ENCODE peak calls at places on chromosomes 12 and 14, in four cellular contexts. One of them, this sample, is unnamed.

GRCh38 chr12:108745641-108746040 is 14.3 kb upstream of the CORO1C start:
- DNase-seq in CD4-positive, alpha-beta T cell: no peak
- DNase-seq in IMR-90: no peak
- DNase-seq in dorsolateral prefrontal cortex: no peak
- DNase-seq in this sample: no peak

GRCh38 chr12:82952946-82953345 is 266.2 kb downstream of the TMTC2 start:
- DNase-seq in CD4-positive, alpha-beta T cell: no peak
- DNase-seq in IMR-90: no peak
- DNase-seq in dorsolateral prefrontal cortex: no peak
- DNase-seq in this sample: no peak

GRCh38 chr12:63766498-63766897 is 13.2 kb upstream of the RXYLT1 start:
- DNase-seq in IMR-90: no peak
- DNase-seq in CD4-positive, alpha-beta T cell: no peak
- DNase-seq in dorsolateral prefrontal cortex: no peak
- DNase-seq in this sample: peak

GRCh38 chr14:100539766-100540140 is 47.5 kb downstream of the BEGAIN start:
- DNase-seq in IMR-90: no peak
- DNase-seq in dorsolateral prefrontal cortex: no peak
- DNase-seq in CD4-positive, alpha-beta T cell: no peak
- DNase-seq in this sample: no peak

GRCh38 chr12:112191201-112191600 is 65.8 kb downstream of the TRAFD1 start:
- DNase-seq in CD4-positive, alpha-beta T cell: no peak
- DNase-seq in IMR-90: no peak
- DNase-seq in dorsolateral prefrontal cortex: no peak
- DNase-seq in this sample: no peak

GRCh38 chr14:90354551-90355298 is 23.0 kb upstream of the NRDE2 start:
- DNase-seq in CD4-positive, alpha-beta T cell: no peak
- DNase-seq in dorsolateral prefrontal cortex: no peak
- DNase-seq in IMR-90: no peak
- DNase-seq in this sample: peak

GRCh38 chr14:104795781-104796681 is 483 bp upstream of the AKT1 start:
- DNase-seq in dorsolateral prefrontal cortex: no peak
- DNase-seq in IMR-90: no peak
- DNase-seq in CD4-positive, alpha-beta T cell: peak
- DNase-seq in this sample: no peak

GRCh38 chr12:107547421-107547820 is 138.2 kb upstream of the PWP1 start:
- DNase-seq in CD4-positive, alpha-beta T cell: no peak
- DNase-seq in dorsolateral prefrontal cortex: no peak
- DNase-seq in IMR-90: no peak
- DNase-seq in this sample: no peak

GRCh38 chr12:40439771-40440492 is 215.1 kb downstream of the LRRK2 start:
- DNase-seq in CD4-positive, alpha-beta T cell: no peak
- DNase-seq in dorsolateral prefrontal cortex: no peak
- DNase-seq in IMR-90: no peak
- DNase-seq in this sample: no peak

GRCh38 chr12:49983892-49984291 is 11.1 kb downstream of the AQP6 start:
- DNase-seq in dorsolateral prefrontal cortex: no peak
- DNase-seq in IMR-90: peak
- DNase-seq in CD4-positive, alpha-beta T cell: no peak
- DNase-seq in this sample: peak

GRCh38 chr12:57754411-57755193 is at the start of gene MARCHF9:
- DNase-seq in IMR-90: no peak
- DNase-seq in CD4-positive, alpha-beta T cell: peak
- DNase-seq in dorsolateral prefrontal cortex: no peak
- DNase-seq in this sample: no peak

GRCh38 chr14:34014936-34015335 is 64.1 kb upstream of the EGLN3 start:
- DNase-seq in dorsolateral prefrontal cortex: no peak
- DNase-seq in CD4-positive, alpha-beta T cell: no peak
- DNase-seq in IMR-90: no peak
- DNase-seq in this sample: no peak

GRCh38 chr14:100155049-100155621 is 4.3 kb downstream of the DEGS2 start:
- DNase-seq in CD4-positive, alpha-beta T cell: no peak
- DNase-seq in IMR-90: no peak
- DNase-seq in dorsolateral prefrontal cortex: no peak
- DNase-seq in this sample: no peak

GRCh38 chr14:37197421-37198272 is at the start of gene MIPOL1:
- DNase-seq in IMR-90: peak
- DNase-seq in CD4-positive, alpha-beta T cell: no peak
- DNase-seq in dorsolateral prefrontal cortex: peak
- DNase-seq in this sample: peak

GRCh38 chr12:10304161-10304574 is 3.5 kb upstream of the KLRD1 start:
- DNase-seq in CD4-positive, alpha-beta T cell: no peak
- DNase-seq in dorsolateral prefrontal cortex: no peak
- DNase-seq in IMR-90: peak
- DNase-seq in this sample: peak

GRCh38 chr14:94485944-94486841 is 10.2 kb upstream of the SERPINA9 start:
- DNase-seq in CD4-positive, alpha-beta T cell: peak
- DNase-seq in IMR-90: peak
- DNase-seq in dorsolateral prefrontal cortex: no peak
- DNase-seq in this sample: peak

GRCh38 chr12:122681814-122682213 is 21.3 kb downstream of the HCAR2 start:
- DNase-seq in CD4-positive, alpha-beta T cell: no peak
- DNase-seq in IMR-90: peak
- DNase-seq in dorsolateral prefrontal cortex: no peak
- DNase-seq in this sample: peak

GRCh38 chr12:71865166-71865713 is 25.7 kb downstream of the TBC1D15 start:
- DNase-seq in dorsolateral prefrontal cortex: no peak
- DNase-seq in CD4-positive, alpha-beta T cell: no peak
- DNase-seq in IMR-90: peak
- DNase-seq in this sample: peak

GRCh38 chr12:92253301-92253700 is 107.7 kb upstream of the BTG1 start:
- DNase-seq in dorsolateral prefrontal cortex: no peak
- DNase-seq in IMR-90: peak
- DNase-seq in CD4-positive, alpha-beta T cell: no peak
- DNase-seq in this sample: no peak

GRCh38 chr12:6039894-6040601 is 84.4 kb downstream of the VWF start:
- DNase-seq in dorsolateral prefrontal cortex: peak
- DNase-seq in CD4-positive, alpha-beta T cell: no peak
- DNase-seq in IMR-90: peak
- DNase-seq in this sample: peak

GRCh38 chr12:106205208-106206069 is 42.4 kb downstream of the CKAP4 start:
- DNase-seq in CD4-positive, alpha-beta T cell: no peak
- DNase-seq in IMR-90: no peak
- DNase-seq in dorsolateral prefrontal cortex: no peak
- DNase-seq in this sample: no peak

GRCh38 chr12:541676-542289 is 82.0 kb downstream of the B4GALNT3 start:
- DNase-seq in CD4-positive, alpha-beta T cell: no peak
- DNase-seq in dorsolateral prefrontal cortex: no peak
- DNase-seq in IMR-90: no peak
- DNase-seq in this sample: no peak

GRCh38 chr12:53050426-53051057 is 677 bp downstream of the TNS2 start:
- DNase-seq in CD4-positive, alpha-beta T cell: no peak
- DNase-seq in dorsolateral prefrontal cortex: no peak
- DNase-seq in IMR-90: no peak
- DNase-seq in this sample: no peak

GRCh38 chr12:45268672-45269406 is 52.9 kb downstream of the ANO6 start:
- DNase-seq in CD4-positive, alpha-beta T cell: no peak
- DNase-seq in IMR-90: peak
- DNase-seq in dorsolateral prefrontal cortex: no peak
- DNase-seq in this sample: peak

GRCh38 chr12:91931110-91931509 is 214.5 kb downstream of the BTG1 start:
- DNase-seq in dorsolateral prefrontal cortex: no peak
- DNase-seq in CD4-positive, alpha-beta T cell: no peak
- DNase-seq in IMR-90: no peak
- DNase-seq in this sample: peak

DNA sequence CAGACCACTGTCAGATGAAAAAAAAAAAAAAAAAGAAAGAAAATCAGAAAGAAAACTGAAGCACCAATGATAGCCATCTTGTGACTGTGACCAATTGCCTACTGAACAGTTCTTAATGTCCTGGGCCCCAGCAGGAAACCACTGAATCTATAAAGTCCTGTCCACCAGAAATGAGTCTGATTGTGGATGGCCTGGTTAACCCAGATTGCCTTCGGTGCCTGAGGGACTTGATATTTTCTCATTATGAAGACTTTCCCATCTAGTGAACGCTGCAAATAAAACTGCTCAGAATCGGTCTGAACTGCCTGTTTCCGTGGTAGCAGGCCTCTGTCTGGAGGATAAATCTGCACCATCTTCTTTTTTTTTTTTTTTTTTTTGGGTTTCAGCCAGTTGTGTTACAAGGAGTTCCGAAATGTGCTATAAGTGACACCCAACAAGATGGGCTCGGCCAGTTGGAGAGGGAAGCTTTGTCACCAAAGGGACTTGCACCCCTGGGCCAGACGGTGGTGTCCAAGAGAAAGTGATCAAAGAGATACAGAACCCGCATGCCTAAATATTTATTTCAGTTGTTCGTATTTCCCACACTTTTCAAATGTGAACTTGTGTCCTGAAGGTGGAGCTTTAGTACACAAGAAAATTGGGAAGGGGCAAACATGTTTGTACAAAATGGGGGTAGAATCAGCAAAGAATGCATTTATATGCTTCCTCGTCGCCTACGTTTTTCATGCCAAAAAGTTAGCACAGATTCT is 3.0 kb upstream of the PLXNC1 start:
- DNase-seq in dorsolateral prefrontal cortex: peak
- DNase-seq in IMR-90: peak
- DNase-seq in CD4-positive, alpha-beta T cell: no peak
- DNase-seq in this sample: peak
- TF ChIP-seq CTCF in dorsolateral prefrontal cortex: peak
- TF ChIP-seq CTCF in IMR-90: peak
- TF ChIP-seq CTCF in CD4-positive, alpha-beta T cell: no peak
- TF ChIP-seq CTCF in this sample: peak

DNA sequence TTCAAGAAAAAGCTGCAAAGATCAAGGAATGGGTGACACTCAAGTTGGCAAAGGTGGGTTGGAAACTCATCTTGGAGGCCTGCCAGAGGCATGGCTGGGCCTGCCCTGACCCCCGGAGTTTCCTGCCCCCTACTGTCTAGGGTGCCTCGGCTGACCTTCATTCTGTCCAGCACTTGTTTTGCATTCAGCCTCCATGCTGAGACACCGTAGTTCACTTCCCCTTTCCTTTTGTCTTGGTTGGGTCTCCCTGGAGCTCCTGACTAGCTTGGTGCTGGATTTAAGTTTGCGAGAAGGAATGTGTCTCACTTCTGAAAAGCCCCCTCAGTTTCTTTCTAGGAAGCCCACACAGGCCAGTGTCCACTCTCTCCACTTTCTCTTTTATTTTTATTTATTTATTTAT is 26.5 kb downstream of the PLEKHH1 start:
- DNase-seq in dorsolateral prefrontal cortex: no peak
- DNase-seq in CD4-positive, alpha-beta T cell: no peak
- DNase-seq in IMR-90: no peak
- DNase-seq in this sample: no peak
- TF ChIP-seq CTCF in dorsolateral prefrontal cortex: no peak
- TF ChIP-seq CTCF in CD4-positive, alpha-beta T cell: no peak
- TF ChIP-seq CTCF in IMR-90: no peak
- TF ChIP-seq CTCF in this sample: no peak

DNA sequence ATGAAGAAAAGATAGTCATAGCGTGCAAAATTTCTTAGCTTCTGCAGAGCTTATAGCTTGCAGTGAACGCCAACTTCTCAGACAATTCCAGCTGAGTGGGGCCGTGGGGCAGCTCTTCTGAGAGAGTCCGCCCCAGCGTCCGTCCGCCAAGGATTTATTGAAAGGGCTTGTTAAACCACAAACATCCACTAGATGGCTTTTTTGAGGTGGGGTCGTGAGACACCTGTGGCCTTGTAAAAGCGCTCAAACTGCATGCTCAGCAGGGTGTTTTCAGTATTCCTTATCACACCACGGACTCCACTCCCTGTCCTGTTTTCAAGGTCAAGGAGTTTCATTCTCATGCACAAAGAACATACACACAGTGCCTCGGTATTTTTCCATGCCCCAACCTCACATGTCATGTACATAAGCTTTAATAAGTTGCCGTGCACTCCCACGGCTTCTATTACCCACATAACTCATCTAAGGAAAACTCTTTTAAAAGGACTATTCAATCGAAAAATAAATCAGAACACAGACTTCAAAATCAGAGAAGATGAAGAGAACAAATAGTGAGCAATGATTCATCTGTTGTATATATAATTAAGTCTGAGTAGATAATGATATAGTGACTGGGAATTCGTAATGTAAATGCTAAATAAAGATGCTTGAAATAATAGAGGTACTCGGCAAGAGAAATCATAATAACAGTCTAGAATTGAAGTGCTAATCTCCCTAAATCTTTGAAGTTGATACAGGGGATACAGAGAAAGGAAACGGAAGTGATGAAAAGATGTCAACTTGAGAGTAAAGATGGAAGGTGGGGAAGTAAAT is 46.7 kb downstream of the WBP11 start:
- DNase-seq in CD4-positive, alpha-beta T cell: no peak
- DNase-seq in IMR-90: no peak
- DNase-seq in dorsolateral prefrontal cortex: no peak
- DNase-seq in this sample: no peak
- TF ChIP-seq CTCF in CD4-positive, alpha-beta T cell: no peak
- TF ChIP-seq CTCF in IMR-90: peak
- TF ChIP-seq CTCF in dorsolateral prefrontal cortex: no peak
- TF ChIP-seq CTCF in this sample: peak

DNA sequence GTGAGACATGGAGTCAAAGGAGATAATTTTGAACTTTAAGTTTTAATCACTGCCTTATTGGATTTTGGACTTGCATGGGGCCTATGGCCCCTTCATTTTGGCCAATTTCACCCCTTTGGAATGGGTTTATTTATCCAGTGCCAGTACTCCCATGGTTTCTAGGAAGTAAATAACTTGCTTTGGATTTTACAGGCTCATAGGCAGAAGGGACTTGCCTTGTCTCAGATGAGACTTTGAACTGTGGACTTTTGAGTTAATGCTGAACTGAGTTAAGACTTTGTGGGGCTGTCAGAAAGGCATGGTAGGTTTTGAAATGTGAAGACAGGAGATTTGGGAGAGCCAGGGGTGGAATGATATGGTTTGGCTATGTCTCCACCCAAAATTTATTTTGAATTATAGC is 448.0 kb downstream of the NAV3 start:
- DNase-seq in dorsolateral prefrontal cortex: no peak
- DNase-seq in CD4-positive, alpha-beta T cell: no peak
- DNase-seq in IMR-90: no peak
- DNase-seq in this sample: no peak
- TF ChIP-seq CTCF in dorsolateral prefrontal cortex: no peak
- TF ChIP-seq CTCF in CD4-positive, alpha-beta T cell: no peak
- TF ChIP-seq CTCF in IMR-90: no peak
- TF ChIP-seq CTCF in this sample: no peak

GRCh38 chr14:24241829-24242443 is 487 bp downstream of the TINF2 start:
- DNase-seq in IMR-90: peak
- DNase-seq in CD4-positive, alpha-beta T cell: peak
- DNase-seq in dorsolateral prefrontal cortex: peak
- DNase-seq in this sample: peak
- TF ChIP-seq CTCF in IMR-90: peak
- TF ChIP-seq CTCF in CD4-positive, alpha-beta T cell: no peak
- TF ChIP-seq CTCF in dorsolateral prefrontal cortex: peak
- TF ChIP-seq CTCF in this sample: peak

DNA sequence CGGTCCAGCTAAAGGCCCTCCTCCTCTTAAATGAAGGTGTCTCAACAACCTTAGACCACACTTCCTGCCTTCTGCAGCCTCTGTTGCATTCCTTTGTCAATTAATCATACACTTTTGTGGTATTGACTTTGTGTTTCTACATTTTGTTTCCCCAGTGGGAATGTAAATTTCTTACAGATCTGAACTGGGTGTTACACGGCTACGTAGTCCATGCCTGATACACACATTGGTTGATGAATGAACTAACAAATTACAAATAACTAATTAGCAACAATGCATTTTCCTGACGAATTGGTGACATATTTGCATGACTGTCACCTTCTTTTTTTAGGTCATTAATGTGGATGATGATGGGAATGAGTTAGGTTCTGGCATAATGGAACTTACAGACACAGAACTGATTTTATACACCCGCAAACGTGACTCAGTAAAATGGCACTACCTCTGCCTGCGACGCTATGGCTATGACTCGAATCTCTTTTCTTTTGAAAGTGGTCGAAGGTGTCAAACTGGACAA is 15.2 kb upstream of the CCT2 start:
- DNase-seq in IMR-90: no peak
- DNase-seq in CD4-positive, alpha-beta T cell: no peak
- DNase-seq in dorsolateral prefrontal cortex: no peak
- DNase-seq in this sample: no peak
- TF ChIP-seq CTCF in IMR-90: no peak
- TF ChIP-seq CTCF in CD4-positive, alpha-beta T cell: no peak
- TF ChIP-seq CTCF in dorsolateral prefrontal cortex: no peak
- TF ChIP-seq CTCF in this sample: no peak